ENCODE peak calls at places on chromosomes 7 and 10, in six cellular contexts. Q is SK-MEL-5; C is activated CD4-positive, alpha-beta T cell treated with anti-CD3 and anti-CD28 coated beads for 48 hours; K is A549; O is breast epithelium; Z is NCI-H460. S is an unnamed sample.

GRCh38 chr7:143279186-143280098 is 5.3 kb upstream of the TMEM139 start:
- DNase-seq in Q (peak), C (no peak), K (peak), O (no peak), Z (no peak), S (peak)

GRCh38 chr7:51823437-51823836 is 506.8 kb upstream of the COBL start:
- DNase-seq in Q (no peak), C (no peak), K (no peak), O (no peak), Z (no peak), S (no peak)

GRCh38 chr10:16231734-16232133 is 205.1 kb upstream of the PTER start:
- DNase-seq in Q (no peak), C (no peak), K (no peak), O (no peak), Z (no peak), S (no peak)

GRCh38 chr10:117165557-117166419 is 27.7 kb upstream of the VAX1 start:
- DNase-seq in Q (peak), C (peak), K (peak), O (no peak), Z (peak), S (peak)

GRCh38 chr10:3241128-3242057 is 68.8 kb upstream of the PITRM1 start:
- DNase-seq in Q (no peak), C (no peak), K (no peak), O (no peak), Z (no peak), S (no peak)

GRCh38 chr10:131816157-131816775 is 84.5 kb upstream of the PPP2R2D start:
- DNase-seq in Q (no peak), C (no peak), K (no peak), O (no peak), Z (no peak), S (no peak)

GRCh38 chr10:6108631-6109443 is 20.0 kb downstream of the RBM17 start:
- DNase-seq in Q (peak), C (no peak), K (peak), O (no peak), Z (peak), S (peak)

GRCh38 chr10:11367505-11367904 is 243.9 kb downstream of the USP6NL start:
- DNase-seq in Q (no peak), C (no peak), K (no peak), O (no peak), Z (no peak), S (no peak)

GRCh38 chr7:21903074-21903786 is 42.5 kb downstream of the CDCA7L start:
- DNase-seq in Q (peak), C (no peak), K (no peak), O (no peak), Z (no peak), S (no peak)

GRCh38 chr7:18927134-18927533 is 190.3 kb downstream of the TWIST1 start:
- DNase-seq in Q (no peak), C (no peak), K (no peak), O (no peak), Z (no peak), S (no peak)

GRCh38 chr10:49615721-49616120 is 1.9 kb downstream of the CHAT start:
- DNase-seq in Q (no peak), C (no peak), K (no peak), O (no peak), Z (no peak), S (no peak)